ENCODE peak calls at places on chromosome 7, in nine cellular contexts. X is T-helper 9 cell; K is NCI-H146; C is naive B cell; A is activated CD4-positive, CD25-positive, alpha-beta regulatory T cell; H is stimulated activated CD4-positive, alpha-beta T cell treated with anti-CD3 and anti-CD28 coated beads, Interleukin-2, amount 100 ng/mL, for 48 hours; P is astrocyte; N is putamen; D is LoVo. E is an unnamed sample.
A peak's percentile ranks its signal among the peaks of the same experiment; 100 is the strongest.

GRCh38 chr7:49670991-49671390 is 102.4 kb upstream of the VWC2 start:
- DNase-seq in A (no peak), P (no peak), N (no peak), H (no peak), D (no peak), X (no peak), C (no peak), K (no peak), E (no peak)

GRCh38 chr7:45072131-45073030 is 16.4 kb downstream of the NACAD start:
- DNase-seq in K (no peak), H (no peak), C (no peak), P (no peak), A (no peak), D (no peak), X (no peak), N (no peak), E (no peak)

GRCh38 chr7:12896316-12896715 is 208.9 kb downstream of the ARL4A start:
- DNase-seq in X (no peak), C (no peak), D (no peak), A (no peak), N (no peak), H (no peak), P (no peak), K (no peak), E (no peak)

GRCh38 chr7:133481676-133482075 is 228.8 kb downstream of the EXOC4 start:
- DNase-seq in A (no peak), D (no peak), N (peak; percentile 12), X (no peak), H (no peak), K (no peak), C (no peak), P (peak; percentile 76), E (no peak)

GRCh38 chr7:134831862-134832261 is 52.4 kb downstream of the CALD1 start:
- DNase-seq in C (no peak), P (no peak), D (no peak), K (no peak), X (no peak), A (no peak), N (peak; percentile 6), H (no peak), E (no peak)

GRCh38 chr7:155961241-155962190 is 149.3 kb upstream of the SHH start:
- DNase-seq in X (no peak), D (peak; percentile 86), K (no peak), N (peak; percentile 27), H (peak; percentile 13), A (no peak), C (no peak), P (peak; percentile 97), E (no peak)

GRCh38 chr7:54991341-54991740 is 27.5 kb upstream of the EGFR start:
- DNase-seq in A (no peak), C (no peak), D (no peak), K (no peak), N (no peak), P (no peak), X (no peak), H (no peak), E (no peak)

GRCh38 chr7:111459757-111460280 is 102.5 kb downstream of the IMMP2L start:
- DNase-seq in K (no peak), N (no peak), C (no peak), H (no peak), D (no peak), X (no peak), A (no peak), P (no peak), E (no peak)

GRCh38 chr7:69668339-69668738 is 70.1 kb downstream of the AUTS2 start:
- DNase-seq in X (no peak), N (no peak), A (no peak), H (no peak), D (no peak), P (no peak), K (no peak), C (peak; percentile 7), E (no peak)

GRCh38 chr7:70178206-70178605 is 579.9 kb downstream of the AUTS2 start:
- DNase-seq in C (no peak), P (no peak), H (no peak), N (no peak), K (no peak), D (no peak), X (no peak), A (no peak), E (no peak)

GRCh38 chr7:16203065-16203464 is 218.3 kb downstream of the CRPPA start:
- DNase-seq in C (no peak), H (no peak), D (peak; percentile 60), A (no peak), P (no peak), X (no peak), K (no peak), N (no peak), E (no peak)

GRCh38 chr7:14233898-14234174 is 244.4 kb upstream of the ETV1 start:
- DNase-seq in C (no peak), P (no peak), D (no peak), A (no peak), K (no peak), N (no peak), H (no peak), X (no peak), E (no peak)

GRCh38 chr7:88200793-88201192 is 19.0 kb downstream of the SRI start:
- DNase-seq in N (no peak), D (no peak), A (no peak), X (no peak), C (no peak), P (no peak), H (no peak), K (peak; percentile 91), E (no peak)

GRCh38 chr7:28481131-28481926 is 69.0 kb downstream of the CREB5 start:
- DNase-seq in N (no peak), D (no peak), K (no peak), C (no peak), H (no peak), A (no peak), P (peak; percentile 67), X (no peak), E (no peak)

GRCh38 chr7:26340476-26341018 is 48.9 kb downstream of the SNX10 start:
- DNase-seq in C (no peak), N (no peak), H (no peak), X (no peak), K (no peak), A (no peak), P (no peak), D (peak; percentile 18), E (no peak)

GRCh38 chr7:142867097-142867378 is 12.2 kb downstream of the EPHB6 start:
- DNase-seq in X (no peak), P (no peak), A (no peak), C (no peak), N (no peak), H (no peak), K (no peak), D (no peak), E (no peak)

E was measured in memory B cell.